ENCODE peak calls at places on chromosomes 13 and 19, in seven cellular contexts. J is naive thymus-derived CD8-positive, alpha-beta T cell; T is mesendoderm; R is pancreas; A is stimulated activated CD8-positive, alpha-beta memory T cell treated with anti-CD3 and anti-CD28 coated beads, Interleukin-4, amount 100 ng/mL, for 1 hour; F is MCF 10A; I is GF-D8. S is an unnamed sample.

GRCh38 chr19:9961103-9961502 is 24.8 kb upstream of the OLFM2 start:
- DNase-seq in J (no peak), F (no peak), T (no peak), A (no peak), I (no peak), R (no peak), S (no peak)

GRCh38 chr13:112521073-112521685 is 66.8 kb downstream of the TUBGCP3 start:
- DNase-seq in A (no peak), F (no peak), R (no peak), J (no peak), T (no peak), I (no peak), S (no peak)

GRCh38 chr19:30169196-30169900 is 202.8 kb upstream of the ZNF536 start:
- DNase-seq in T (no peak), A (no peak), R (no peak), I (no peak), F (no peak), J (no peak), S (no peak)

GRCh38 chr13:72728290-72728605 is 525 bp downstream of the BORA start:
- DNase-seq in J (no peak), R (no peak), A (no peak), F (no peak), I (no peak), T (no peak), S (no peak)

GRCh38 chr19:39133431-39134270 is 8.1 kb downstream of the PAK4 start:
- DNase-seq in I (no peak), F (no peak), J (no peak), R (peak), A (no peak), T (peak), S (no peak)

GRCh38 chr19:54207908-54208783 is 7.5 kb downstream of the RPS9 start:
- DNase-seq in R (peak), I (peak), A (no peak), J (peak), F (peak), T (peak), S (no peak)

GRCh38 chr19:4909172-4909896 is at the start of gene UHRF1:
- DNase-seq in A (no peak), I (no peak), T (peak), F (peak), R (no peak), J (no peak), S (no peak)

GRCh38 chr19:17656970-17657369 is 31.2 kb downstream of the UNC13A start:
- DNase-seq in F (no peak), J (no peak), I (no peak), A (no peak), R (peak), T (no peak), S (no peak)

GRCh38 chr13:92362717-92363116 is 863.9 kb upstream of the GPC6 start:
- DNase-seq in T (no peak), J (no peak), R (no peak), I (no peak), F (no peak), A (no peak), S (no peak)

GRCh38 chr19:32372726-32373613 is 27.6 kb downstream of the ZNF507 start:
- DNase-seq in R (no peak), I (no peak), F (no peak), A (no peak), J (no peak), T (peak), S (no peak)

GRCh38 chr19:6501740-6502648 is at the start of gene TUBB4A:
- DNase-seq in R (peak), F (no peak), I (no peak), T (no peak), J (no peak), A (no peak), S (no peak)

GRCh38 chr13:113602291-113602970 is 17.9 kb downstream of the TFDP1 start:
- DNase-seq in J (no peak), I (no peak), A (no peak), T (no peak), R (no peak), F (no peak), S (no peak)